ENCODE peak calls at places on chromosomes 2 and 18, in seven cellular contexts. J is K562, T is vagina, S is stomach, R is transverse colon, V is GM12878, E is breast epithelium. K is an unnamed sample.

GRCh38 chr2:134410831-134411231 is 157.0 kb downstream of the MGAT5 start:
- DNase-seq in J (no peak), T (no peak), S (no peak), R (peak; percentile 18), V (no peak), E (no peak), K (no peak)

GRCh38 chr2:118689874-118690273 is 157.6 kb downstream of the EN1 start:
- DNase-seq in J (no peak), T (peak; percentile 32), S (no peak), R (no peak), V (no peak), E (no peak), K (no peak)

GRCh38 chr2:181394741-181395437 is 62.3 kb upstream of the ITGA4 start:
- DNase-seq in J (no peak), T (no peak), S (no peak), R (no peak), V (no peak), E (no peak), K (no peak)

GRCh38 chr2:161161074-161161577 is 898 bp downstream of the TANK start:
- DNase-seq in J (no peak), T (no peak), S (no peak), R (no peak), V (no peak), E (no peak), K (no peak)

GRCh38 chr18:63994783-63995399 is 25.0 kb downstream of the SERPINB8 start:
- DNase-seq in J (peak; percentile 32), T (no peak), S (peak; percentile 55), R (peak; percentile 40), V (no peak), E (peak; percentile 29), K (no peak)

GRCh38 chr2:152646775-152647174 is 70.5 kb downstream of the PRPF40A start:
- DNase-seq in J (no peak), T (no peak), S (no peak), R (no peak), V (no peak), E (no peak), K (no peak)

GRCh38 chr18:55592572-55592971 is 4.6 kb upstream of the TCF4 start:
- DNase-seq in J (peak; percentile 81), T (no peak), S (no peak), R (no peak), V (no peak), E (no peak), K (no peak)

GRCh38 chr2:153386481-153386891 is 92.1 kb downstream of the RPRM start:
- DNase-seq in J (no peak), T (no peak), S (no peak), R (no peak), V (no peak), E (no peak), K (no peak)

GRCh38 chr18:55485666-55486065 is 102.3 kb downstream of the TCF4 start:
- DNase-seq in J (no peak), T (no peak), S (no peak), R (no peak), V (no peak), E (no peak), K (no peak)

GRCh38 chr2:217829420-217829819 is 173.4 kb downstream of the TNS1 start:
- DNase-seq in J (no peak), T (no peak), S (no peak), R (no peak), V (no peak), E (no peak), K (no peak)

GRCh38 chr2:20313659-20314058 is 37.0 kb downstream of the PUM2 start:
- DNase-seq in J (peak; percentile 15), T (no peak), S (no peak), R (no peak), V (no peak), E (no peak), K (no peak)

GRCh38 chr18:8654482-8655451 is 45.5 kb downstream of the RAB12 start:
- DNase-seq in J (peak; percentile 33), T (no peak), S (no peak), R (no peak), V (no peak), E (no peak), K (no peak)

GRCh38 chr2:38394041-38394440 is 17.0 kb upstream of the ATL2 start:
- DNase-seq in J (no peak), T (no peak), S (no peak), R (no peak), V (no peak), E (no peak), K (no peak)

GRCh38 chr2:165901996-165902395 is 51.6 kb downstream of the TTC21B start:
- DNase-seq in J (no peak), T (no peak), S (no peak), R (no peak), V (no peak), E (no peak), K (no peak)

GRCh38 chr2:127612111-127612822 is 33.7 kb upstream of the GPR17 start:
- DNase-seq in J (no peak), T (no peak), S (peak; percentile 8), R (peak; percentile 5), V (no peak), E (no peak), K (peak; percentile 52)

DNA sequence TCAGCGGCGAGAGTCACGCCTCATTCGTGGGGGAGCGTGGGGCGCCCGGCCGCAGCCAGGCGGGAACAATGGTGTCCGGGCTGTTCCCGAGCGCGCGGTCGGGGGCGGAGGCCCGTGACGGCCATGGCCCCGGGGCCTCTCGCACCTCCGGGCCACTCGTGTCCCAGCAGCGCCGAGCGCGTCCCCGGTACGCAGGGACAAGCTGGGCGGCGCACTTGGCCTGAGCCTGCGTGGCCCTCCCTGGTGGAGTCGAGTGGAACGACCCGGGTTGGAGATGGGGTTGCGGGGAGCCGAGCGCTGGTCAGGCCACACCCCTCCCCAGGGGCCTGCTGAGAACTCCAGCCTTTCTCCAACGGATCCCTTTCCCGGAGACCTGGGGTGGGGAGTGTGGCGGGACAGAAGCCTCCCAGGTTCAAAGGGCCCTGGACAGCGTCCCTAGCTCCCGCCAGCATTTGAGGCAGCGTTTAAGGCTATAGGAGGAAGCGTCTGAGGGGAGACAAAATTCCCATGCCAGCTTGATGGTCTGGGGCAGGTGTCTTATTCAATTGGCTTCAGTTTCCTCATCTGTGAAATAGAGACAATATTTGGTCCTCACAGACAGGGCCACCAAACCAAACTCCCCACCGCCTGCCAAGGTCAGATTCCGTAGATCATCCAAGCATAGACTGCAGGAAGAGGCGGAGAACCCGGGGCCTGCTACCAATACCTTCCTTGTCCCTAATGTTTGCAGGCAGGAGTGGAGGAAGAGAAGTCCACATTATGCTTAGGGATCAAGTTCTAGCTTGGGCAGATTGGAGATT is 545 bp downstream of the CNDP2 start:
- DNase-seq in J (peak; percentile 71), T (no peak), S (peak; percentile 69), R (peak; percentile 70), V (no peak), E (peak; percentile 54), K (no peak)
- TF ChIP-seq CTCF in J (peak; percentile 17), T (no peak), S (peak; percentile 27), R (peak; percentile 13), V (no peak), E (no peak), K (no peak)

GRCh38 chr2:237673130-237673921 is 45.9 kb downstream of the LRRFIP1 start:
- DNase-seq in J (peak; percentile 65), T (peak; percentile 87), S (peak; percentile 68), R (peak; percentile 75), V (no peak), E (peak; percentile 84), K (peak; percentile 96)

GRCh38 chr2:237675326-237675725 is 47.9 kb downstream of the LRRFIP1 start:
- DNase-seq in J (no peak), T (no peak), S (no peak), R (no peak), V (no peak), E (no peak), K (no peak)

GRCh38 chr2:237672731-237673129 is 45.3 kb downstream of the LRRFIP1 start:
- DNase-seq in J (no peak), T (no peak), S (no peak), R (no peak), V (no peak), E (no peak), K (no peak)

GRCh38 chr2:237671466-237672173 is 44.2 kb downstream of the LRRFIP1 start:
- DNase-seq in J (no peak), T (no peak), S (no peak), R (no peak), V (no peak), E (no peak), K (peak; percentile 78)

GRCh38 chr2:237674731-237675276 is 47.4 kb downstream of the LRRFIP1 start:
- DNase-seq in J (peak; percentile 12), T (no peak), S (peak; percentile 84), R (peak; percentile 88), V (peak; percentile 77), E (peak; percentile 83), K (peak; percentile 98)
- TF ChIP-seq POLR2A in J (no peak), T (no peak), S (no peak), R (peak; percentile 27), V (no peak), E (no peak), K (no peak)

GRCh38 chr2:174614261-174614660 is 16.7 kb upstream of the WIPF1 start:
- DNase-seq in J (no peak), T (no peak), S (no peak), R (no peak), V (no peak), E (no peak), K (no peak)

GRCh38 chr2:174618179-174618578 is 20.6 kb upstream of the WIPF1 start:
- DNase-seq in J (no peak), T (no peak), S (no peak), R (no peak), V (no peak), E (no peak), K (peak; percentile 54)

GRCh38 chr2:174615951-174616436 is 18.4 kb upstream of the WIPF1 start:
- DNase-seq in J (no peak), T (no peak), S (no peak), R (no peak), V (no peak), E (no peak), K (no peak)

GRCh38 chr2:174617713-174618112 is 20.1 kb upstream of the WIPF1 start:
- DNase-seq in J (no peak), T (no peak), S (no peak), R (no peak), V (no peak), E (no peak), K (no peak)

DNA sequence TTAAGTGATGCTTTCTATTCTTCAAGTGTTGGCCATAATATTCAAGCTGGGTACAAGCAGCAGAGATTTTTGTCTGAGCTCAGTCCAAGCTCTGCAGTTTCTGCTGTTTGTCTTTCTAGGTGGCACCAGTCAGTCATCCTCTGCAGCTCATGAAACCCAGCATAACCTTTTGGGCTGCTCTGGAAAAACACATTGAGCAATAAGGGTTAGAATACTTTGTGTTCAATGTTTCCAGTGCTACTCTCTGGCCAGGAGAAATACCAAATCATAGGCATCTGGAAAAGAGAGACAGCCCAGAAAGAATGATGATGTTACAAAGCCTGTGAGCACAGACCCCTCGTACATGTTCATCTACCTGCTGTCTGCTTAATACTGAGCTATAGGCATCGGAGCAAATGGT is 19.5 kb upstream of the WIPF1 start:
- DNase-seq in J (no peak), T (no peak), S (no peak), R (no peak), V (no peak), E (no peak), K (no peak)
- TF ChIP-seq POLR2AphosphoS5 in J (no peak), T (no peak), S (no peak), R (no peak), V (no peak), E (no peak), K (no peak)

DNA sequence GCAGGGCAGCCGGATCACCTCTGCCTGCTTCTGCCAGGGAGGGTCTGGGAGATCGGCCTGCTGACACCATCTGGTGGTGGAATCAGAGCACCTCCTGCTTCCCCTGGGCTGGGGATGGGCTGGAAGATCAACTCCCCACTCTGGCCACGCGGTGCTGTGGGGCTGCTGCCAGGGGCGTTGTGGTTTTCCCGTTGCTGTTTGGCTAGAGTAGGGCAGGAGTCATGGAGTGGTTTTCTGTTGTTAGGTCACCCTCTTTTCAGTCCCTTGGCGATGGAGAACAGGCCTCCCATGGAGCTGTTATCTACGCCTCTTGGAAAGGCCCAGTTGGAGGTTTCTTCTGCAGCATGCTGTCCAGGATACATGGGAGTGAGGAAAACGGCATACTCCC is 15.2 kb downstream of the BCL2L11 start:
- DNase-seq in J (peak; percentile 13), T (no peak), S (no peak), R (no peak), V (no peak), E (peak; percentile 24), K (no peak)
- TF ChIP-seq CTCF in J (peak; percentile 26), T (no peak), S (no peak), R (no peak), V (no peak), E (no peak), K (no peak)

K was measured in spleen.